ENCODE peak calls at places on chromosomes 13 and 19, in seven cellular contexts. One of them, this sample, is unnamed.

GRCh38 chr13:29706923-29707322 is 111.4 kb upstream of the SLC7A1 start:
- DNase-seq in fibroblast of lung: no peak
- DNase-seq in IMR-90: no peak
- DNase-seq in K562: no peak
- DNase-seq in H9: no peak
- DNase-seq in mesendoderm: no peak
- DNase-seq in neuronal stem cell: no peak
- DNase-seq in this sample: no peak

GRCh38 chr19:19591133-19591825 is 27.2 kb downstream of the PBX4 start:
- DNase-seq in fibroblast of lung: peak
- DNase-seq in IMR-90: peak
- DNase-seq in K562: no peak
- DNase-seq in H9: peak
- DNase-seq in mesendoderm: peak
- DNase-seq in neuronal stem cell: no peak
- DNase-seq in this sample: peak

GRCh38 chr13:98658131-98658530 is 81.2 kb upstream of the STK24 start:
- DNase-seq in fibroblast of lung: no peak
- DNase-seq in IMR-90: no peak
- DNase-seq in K562: peak
- DNase-seq in H9: no peak
- DNase-seq in mesendoderm: no peak
- DNase-seq in neuronal stem cell: no peak
- DNase-seq in this sample: no peak

GRCh38 chr13:33138441-33138840 is 122.2 kb downstream of the KL start:
- DNase-seq in fibroblast of lung: no peak
- DNase-seq in IMR-90: no peak
- DNase-seq in K562: no peak
- DNase-seq in H9: no peak
- DNase-seq in mesendoderm: no peak
- DNase-seq in neuronal stem cell: no peak
- DNase-seq in this sample: no peak

GRCh38 chr13:38824342-38824741 is 137.5 kb downstream of the FREM2 start:
- DNase-seq in fibroblast of lung: no peak
- DNase-seq in IMR-90: no peak
- DNase-seq in K562: peak
- DNase-seq in H9: peak
- DNase-seq in mesendoderm: peak
- DNase-seq in neuronal stem cell: no peak
- DNase-seq in this sample: no peak

GRCh38 chr19:50258918-50259372 is 55.5 kb downstream of the MYH14 start:
- DNase-seq in fibroblast of lung: no peak
- DNase-seq in IMR-90: no peak
- DNase-seq in K562: peak
- DNase-seq in H9: peak
- DNase-seq in mesendoderm: peak
- DNase-seq in neuronal stem cell: no peak
- DNase-seq in this sample: peak

GRCh38 chr19:50050406-50051223 is 24.8 kb downstream of the ZNF473 start:
- DNase-seq in fibroblast of lung: peak
- DNase-seq in IMR-90: peak
- DNase-seq in K562: peak
- DNase-seq in H9: no peak
- DNase-seq in mesendoderm: peak
- DNase-seq in neuronal stem cell: peak
- DNase-seq in this sample: peak

GRCh38 chr13:40779796-40780285 is 8.9 kb upstream of the MRPS31 start:
- DNase-seq in fibroblast of lung: no peak
- DNase-seq in IMR-90: no peak
- DNase-seq in K562: no peak
- DNase-seq in H9: no peak
- DNase-seq in mesendoderm: no peak
- DNase-seq in neuronal stem cell: no peak
- DNase-seq in this sample: no peak

GRCh38 chr13:81872581-81872980 is 1531.7 kb upstream of the SPRY2 start:
- DNase-seq in fibroblast of lung: no peak
- DNase-seq in IMR-90: no peak
- DNase-seq in K562: no peak
- DNase-seq in H9: peak
- DNase-seq in mesendoderm: peak
- DNase-seq in neuronal stem cell: peak
- DNase-seq in this sample: peak

GRCh38 chr13:36920612-36921185 is 661 bp upstream of the SMAD9 start:
- DNase-seq in fibroblast of lung: no peak
- DNase-seq in IMR-90: no peak
- DNase-seq in K562: no peak
- DNase-seq in H9: peak
- DNase-seq in mesendoderm: peak
- DNase-seq in neuronal stem cell: no peak
- DNase-seq in this sample: peak

GRCh38 chr13:36918246-36919060 is 1.6 kb downstream of the SMAD9 start:
- DNase-seq in fibroblast of lung: peak
- DNase-seq in IMR-90: peak
- DNase-seq in K562: no peak
- DNase-seq in H9: no peak
- DNase-seq in mesendoderm: peak
- DNase-seq in neuronal stem cell: no peak
- DNase-seq in this sample: peak

GRCh38 chr13:36919833-36920611 is at the start of gene SMAD9:
- DNase-seq in fibroblast of lung: peak
- DNase-seq in IMR-90: peak
- DNase-seq in K562: peak
- DNase-seq in H9: peak
- DNase-seq in mesendoderm: peak
- DNase-seq in neuronal stem cell: peak
- DNase-seq in this sample: peak

GRCh38 chr13:36921902-36922301 is 1.9 kb upstream of the SMAD9 start:
- DNase-seq in fibroblast of lung: no peak
- DNase-seq in IMR-90: no peak
- DNase-seq in K562: no peak
- DNase-seq in H9: no peak
- DNase-seq in mesendoderm: no peak
- DNase-seq in neuronal stem cell: no peak
- DNase-seq in this sample: no peak

DNA sequence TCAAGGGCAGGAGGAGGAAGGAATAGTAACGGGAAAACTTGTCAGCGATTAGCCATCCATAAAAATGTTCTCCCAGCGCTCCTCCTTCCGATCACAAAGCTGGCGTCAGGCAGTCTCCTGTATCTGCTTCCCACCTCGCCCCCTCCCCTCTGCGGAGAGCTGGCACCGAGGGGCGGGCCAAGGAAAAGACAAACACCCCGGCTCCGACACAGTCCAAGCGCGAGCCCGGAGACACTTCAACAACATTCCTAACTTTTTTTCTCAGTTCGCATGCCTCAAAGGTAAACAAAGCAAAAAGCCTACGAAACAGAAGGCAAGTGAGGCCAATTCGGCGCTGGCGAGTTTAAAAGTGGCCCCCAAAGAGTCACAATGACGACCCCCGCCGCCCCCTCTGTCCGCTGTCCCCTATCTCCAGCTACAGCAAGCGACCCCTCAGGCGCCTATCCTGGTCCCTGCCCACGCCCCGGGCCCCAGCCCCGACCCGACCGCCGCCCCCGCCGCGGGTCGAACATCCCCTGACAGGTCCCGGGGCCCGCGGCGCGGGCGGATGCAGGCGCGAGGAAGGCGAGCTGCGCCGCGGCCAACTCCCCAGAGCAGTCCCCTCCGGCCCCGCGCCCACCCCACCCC is 719 bp downstream of the SMAD9 start:
- DNase-seq in fibroblast of lung: peak
- DNase-seq in IMR-90: peak
- DNase-seq in K562: no peak
- DNase-seq in H9: peak
- DNase-seq in mesendoderm: peak
- DNase-seq in neuronal stem cell: peak
- DNase-seq in this sample: peak
- H3K9ac ChIP-seq in fibroblast of lung: peak
- H3K9ac ChIP-seq in IMR-90: peak
- H3K9ac ChIP-seq in K562: no peak
- H3K9ac ChIP-seq in H9: peak
- H3K9ac ChIP-seq in mesendoderm: peak
- H3K9ac ChIP-seq in neuronal stem cell: no peak
- H3K9ac ChIP-seq in this sample: no peak

GRCh38 chr19:14515501-14516047 is 2.6 kb downstream of the DNAJB1 start:
- DNase-seq in fibroblast of lung: no peak
- DNase-seq in IMR-90: peak
- DNase-seq in K562: no peak
- DNase-seq in H9: no peak
- DNase-seq in mesendoderm: no peak
- DNase-seq in neuronal stem cell: no peak
- DNase-seq in this sample: no peak

GRCh38 chr19:14516746-14517438 is 1.3 kb downstream of the DNAJB1 start:
- DNase-seq in fibroblast of lung: no peak
- DNase-seq in IMR-90: no peak
- DNase-seq in K562: no peak
- DNase-seq in H9: no peak
- DNase-seq in mesendoderm: no peak
- DNase-seq in neuronal stem cell: no peak
- DNase-seq in this sample: no peak

GRCh38 chr19:14517446-14517839 is 754 bp downstream of the DNAJB1 start:
- DNase-seq in fibroblast of lung: no peak
- DNase-seq in IMR-90: peak
- DNase-seq in K562: no peak
- DNase-seq in H9: no peak
- DNase-seq in mesendoderm: peak
- DNase-seq in neuronal stem cell: no peak
- DNase-seq in this sample: no peak

GRCh38 chr19:14514215-14514871 is 3.9 kb downstream of the DNAJB1 start:
- DNase-seq in fibroblast of lung: no peak
- DNase-seq in IMR-90: no peak
- DNase-seq in K562: peak
- DNase-seq in H9: no peak
- DNase-seq in mesendoderm: no peak
- DNase-seq in neuronal stem cell: no peak
- DNase-seq in this sample: no peak

GRCh38 chr19:14516048-14516534 is 2.1 kb downstream of the DNAJB1 start:
- DNase-seq in fibroblast of lung: no peak
- DNase-seq in IMR-90: no peak
- DNase-seq in K562: no peak
- DNase-seq in H9: no peak
- DNase-seq in mesendoderm: no peak
- DNase-seq in neuronal stem cell: no peak
- DNase-seq in this sample: no peak
- H3K27ac ChIP-seq in fibroblast of lung: peak
- H3K27ac ChIP-seq in IMR-90: no peak
- H3K27ac ChIP-seq in K562: peak
- H3K27ac ChIP-seq in H9: no peak
- H3K27ac ChIP-seq in mesendoderm: no peak
- H3K27ac ChIP-seq in neuronal stem cell: no peak
- H3K27ac ChIP-seq in this sample: no peak

DNA sequence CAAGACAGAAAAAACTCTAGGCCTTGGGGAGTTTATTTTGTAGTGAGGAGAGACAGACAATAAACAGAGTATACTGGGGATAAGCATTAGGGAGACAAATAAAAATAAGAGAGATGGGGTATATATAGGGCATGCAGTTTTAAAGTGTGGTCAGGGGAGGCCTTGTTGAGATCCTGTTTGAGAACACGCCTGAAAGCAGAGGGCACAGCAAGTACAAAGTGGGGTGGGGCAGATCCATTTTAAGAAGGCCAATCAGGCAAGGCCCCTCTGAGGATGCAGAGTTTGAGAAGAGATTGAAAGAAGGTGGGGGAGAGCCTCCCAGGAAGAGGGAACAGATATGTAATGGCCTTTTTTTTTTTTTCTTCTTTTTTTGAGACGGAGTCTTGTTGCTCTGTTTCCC is 2.1 kb downstream of the PPP2R1A start:
- DNase-seq in fibroblast of lung: peak
- DNase-seq in IMR-90: no peak
- DNase-seq in K562: peak
- DNase-seq in H9: no peak
- DNase-seq in mesendoderm: no peak
- DNase-seq in neuronal stem cell: no peak
- DNase-seq in this sample: no peak
- H3K9ac ChIP-seq in fibroblast of lung: no peak
- H3K9ac ChIP-seq in IMR-90: no peak
- H3K9ac ChIP-seq in K562: no peak
- H3K9ac ChIP-seq in H9: no peak
- H3K9ac ChIP-seq in mesendoderm: peak
- H3K9ac ChIP-seq in neuronal stem cell: no peak
- H3K9ac ChIP-seq in this sample: no peak

GRCh38 chr13:37105251-37105714 is at the start of gene CSNK1A1L:
- DNase-seq in fibroblast of lung: no peak
- DNase-seq in IMR-90: no peak
- DNase-seq in K562: no peak
- DNase-seq in H9: no peak
- DNase-seq in mesendoderm: no peak
- DNase-seq in neuronal stem cell: no peak
- DNase-seq in this sample: no peak
- H3K27ac ChIP-seq in fibroblast of lung: no peak
- H3K27ac ChIP-seq in IMR-90: no peak
- H3K27ac ChIP-seq in K562: no peak
- H3K27ac ChIP-seq in H9: no peak
- H3K27ac ChIP-seq in mesendoderm: no peak
- H3K27ac ChIP-seq in neuronal stem cell: no peak
- H3K27ac ChIP-seq in this sample: no peak

GRCh38 chr13:97020194-97020593 is 25.9 kb upstream of the OXGR1 start:
- DNase-seq in fibroblast of lung: no peak
- DNase-seq in IMR-90: no peak
- DNase-seq in K562: no peak
- DNase-seq in H9: no peak
- DNase-seq in mesendoderm: no peak
- DNase-seq in neuronal stem cell: no peak
- DNase-seq in this sample: no peak
- H3K9ac ChIP-seq in fibroblast of lung: no peak
- H3K9ac ChIP-seq in IMR-90: no peak
- H3K9ac ChIP-seq in K562: no peak
- H3K9ac ChIP-seq in H9: no peak
- H3K9ac ChIP-seq in mesendoderm: no peak
- H3K9ac ChIP-seq in neuronal stem cell: no peak
- H3K9ac ChIP-seq in this sample: no peak

This sample was measured in neural progenitor cell.